ENCODE peak calls at places on chromosomes 16 and 17, in five cellular contexts. C, B, X, D and F are unnamed samples.

GRCh38 chr16:77912617-77913016 is 109.7 kb upstream of the CLEC3A start:
- DNase-seq in C (no peak), D (no peak), B (no peak), X (no peak), F (no peak)

GRCh38 chr17:45852535-45853297 is 8.0 kb downstream of the SPPL2C start:
- DNase-seq in B (peak; percentile 13), X (peak; percentile 28), C (peak; percentile 62), D (no peak), F (peak; percentile 73)

GRCh38 chr17:28193241-28193640 is 125.8 kb upstream of the TMEM97 start:
- DNase-seq in C (no peak), D (no peak), B (no peak), X (no peak), F (no peak)

GRCh38 chr17:81434079-81434478 is 38.8 kb downstream of the BAHCC1 start:
- DNase-seq in B (no peak), D (no peak), C (no peak), X (no peak), F (no peak)

GRCh38 chr16:81734632-81735434 is 44.3 kb upstream of the PLCG2 start:
- DNase-seq in B (no peak), X (no peak), D (no peak), C (no peak), F (no peak)

GRCh38 chr17:82503728-82504308 is 15.7 kb upstream of the FOXK2 start:
- DNase-seq in X (no peak), D (no peak), C (no peak), B (no peak), F (no peak)

GRCh38 chr16:87556941-87557459 is 45.3 kb upstream of the JPH3 start:
- DNase-seq in D (no peak), B (no peak), X (no peak), C (no peak), F (no peak)

GRCh38 chr16:11312718-11313492 is 31.8 kb upstream of the PRM1 start:
- DNase-seq in X (peak; percentile 54), D (no peak), C (peak; percentile 72), B (no peak), F (no peak)

GRCh38 chr16:56450275-56450889 is 750 bp downstream of the NUDT21 start:
- DNase-seq in C (no peak), D (no peak), X (no peak), B (no peak), F (peak; percentile 33)

GRCh38 chr17:260031-260791 is 78.8 kb upstream of the DOC2B start:
- DNase-seq in X (no peak), B (peak; percentile 3), D (no peak), C (no peak), F (no peak)

GRCh38 chr16:27973678-27974077 is 89.8 kb downstream of the GSG1L start:
- DNase-seq in C (no peak), D (no peak), X (no peak), B (no peak), F (no peak)

GRCh38 chr16:4664538-4665418 is 28.6 kb upstream of the NUDT16L1 start:
- DNase-seq in X (no peak), B (no peak), D (no peak), C (peak; percentile 75), F (no peak)

DNA sequence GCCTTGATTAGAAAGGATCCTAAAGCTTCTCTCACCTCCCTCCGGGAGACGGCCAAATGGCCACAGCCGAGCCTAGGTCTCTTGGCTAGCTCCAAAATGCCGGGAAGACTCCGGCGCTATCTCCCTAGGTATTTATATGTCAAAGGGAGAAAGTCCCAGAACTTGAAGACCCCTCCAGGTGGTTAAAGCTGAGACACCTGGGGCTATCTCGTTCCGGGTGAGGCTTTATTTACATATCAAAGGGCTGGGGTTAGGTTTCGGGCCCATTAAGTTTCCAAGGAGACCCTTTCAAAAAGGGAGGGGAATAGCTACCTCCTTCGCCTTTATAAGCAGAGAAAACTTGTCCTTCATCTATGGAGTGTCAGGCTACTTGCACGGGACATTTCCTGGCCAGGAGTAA is 70.9 kb upstream of the KIFC3 start:
- DNase-seq in X (peak; percentile 59), B (peak; percentile 50), C (no peak), D (no peak), F (no peak)
- TF ChIP-seq SUZ12 in X (no peak), B (no peak), C (no peak), D (no peak), F (no peak)

GRCh38 chr17:72502940-72503341 is 382.1 kb downstream of the SOX9 start:
- DNase-seq in D (no peak), B (no peak), X (no peak), C (no peak), F (no peak)
- TF ChIP-seq SUZ12 in D (no peak), B (no peak), X (no peak), C (no peak), F (no peak)

GRCh38 chr16:23013484-23013883 is 135.8 kb downstream of the USP31 start:
- DNase-seq in D (no peak), X (peak; percentile 13), B (no peak), C (peak; percentile 33), F (no peak)
- TF ChIP-seq SUZ12 in D (no peak), X (no peak), B (no peak), C (no peak), F (no peak)

DNA sequence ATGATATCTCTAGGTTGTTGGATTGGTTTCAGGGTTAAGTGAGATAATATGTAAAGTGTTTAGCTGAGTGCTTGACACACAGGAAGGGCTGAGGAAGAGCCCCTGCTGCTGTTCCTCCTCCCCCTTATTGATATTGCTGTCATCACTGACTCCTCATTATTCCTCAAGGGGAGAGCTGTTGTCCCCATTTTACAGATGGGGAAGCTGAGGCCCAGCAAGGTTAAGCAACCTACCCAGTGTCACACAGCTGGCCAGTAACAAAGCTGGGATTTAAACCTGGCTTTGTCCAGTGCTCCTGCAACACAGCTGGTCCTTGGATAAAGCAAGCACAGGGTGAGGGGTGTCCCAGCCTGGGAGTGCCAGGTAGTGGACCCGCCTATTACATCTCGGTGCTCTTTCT is 9.8 kb downstream of the WSCD1 start:
- DNase-seq in C (no peak), D (no peak), B (no peak), X (no peak), F (no peak)
- TF ChIP-seq SUZ12 in C (no peak), D (no peak), B (no peak), X (no peak), F (no peak)